ENCODE peak calls at places on chromosomes 11 and 22, in ten cellular contexts. C, V, Y, K, M, I, G, W, O and R are unnamed samples.

GRCh38 chr22:19981171-19981960 is 35.3 kb downstream of the ARVCF start:
- DNase-seq in K (no peak), G (peak; percentile 11), W (no peak), O (no peak), M (no peak), C (no peak), V (no peak), Y (no peak), I (no peak), R (no peak)

GRCh38 chr22:24247011-24247507 is 2.2 kb upstream of the GGT5 start:
- DNase-seq in W (no peak), I (no peak), Y (no peak), K (no peak), C (no peak), G (no peak), O (no peak), V (no peak), M (no peak), R (peak; percentile 50)

GRCh38 chr11:66869471-66869870 is 12.6 kb downstream of the LRFN4 start:
- DNase-seq in V (no peak), K (no peak), I (no peak), W (no peak), O (no peak), C (no peak), G (no peak), M (no peak), Y (no peak), R (no peak)

GRCh38 chr11:115577701-115578100 is 73.5 kb upstream of the CADM1 start:
- DNase-seq in Y (no peak), C (no peak), O (no peak), I (no peak), V (no peak), K (no peak), W (no peak), M (no peak), G (no peak), R (no peak)

GRCh38 chr22:43858156-43858895 is 4.0 kb downstream of the SULT4A1 start:
- DNase-seq in W (no peak), V (no peak), I (no peak), O (no peak), M (no peak), K (no peak), G (no peak), C (no peak), Y (no peak), R (no peak)

GRCh38 chr11:12454782-12455181 is 77.4 kb downstream of the PARVA start:
- DNase-seq in W (no peak), K (peak; percentile 38), O (no peak), G (no peak), I (no peak), Y (no peak), V (peak; percentile 34), M (no peak), C (no peak), R (peak; percentile 69)

GRCh38 chr22:30562391-30562790 is 12.1 kb downstream of the GAL3ST1 start:
- DNase-seq in C (peak; percentile 89), G (no peak), Y (no peak), I (no peak), V (no peak), O (peak; percentile 49), M (no peak), W (no peak), K (no peak), R (no peak)

GRCh38 chr11:64490562-64491216 is 100.3 kb upstream of the SLC22A12 start:
- DNase-seq in Y (no peak), I (no peak), W (peak; percentile 5), G (no peak), C (no peak), K (no peak), O (no peak), M (no peak), V (no peak), R (no peak)

GRCh38 chr11:32090774-32091370 is at the start of gene RCN1:
- DNase-seq in K (peak; percentile 88), I (no peak), V (peak; percentile 88), M (no peak), W (peak; percentile 79), Y (peak; percentile 77), C (peak; percentile 82), G (peak; percentile 72), O (peak; percentile 57), R (peak; percentile 91)

GRCh38 chr22:37103151-37103550 is 6.4 kb downstream of the TMPRSS6 start:
- DNase-seq in G (no peak), I (no peak), O (no peak), C (no peak), V (no peak), K (no peak), W (no peak), Y (no peak), M (no peak), R (no peak)

GRCh38 chr11:115409691-115410220 is 94.5 kb downstream of the CADM1 start:
- DNase-seq in W (no peak), I (no peak), Y (no peak), K (no peak), C (no peak), O (no peak), G (no peak), M (no peak), V (no peak), R (no peak)

GRCh38 chr11:113690619-113691569 is 15.2 kb downstream of the TMPRSS5 start:
- DNase-seq in I (no peak), O (peak; percentile 70), G (peak; percentile 56), C (peak; percentile 89), K (peak; percentile 62), M (no peak), Y (no peak), V (peak; percentile 88), W (no peak), R (peak; percentile 69)

GRCh38 chr22:24142831-24143230 is 38.5 kb upstream of the SUSD2 start:
- DNase-seq in O (no peak), K (no peak), W (no peak), I (no peak), Y (no peak), G (no peak), M (no peak), C (no peak), V (no peak), R (no peak)

GRCh38 chr11:95093548-95093947 is 3.9 kb downstream of the ENDOD1 start:
- DNase-seq in G (no peak), K (no peak), O (no peak), V (no peak), M (no peak), W (no peak), Y (no peak), C (no peak), I (no peak), R (no peak)
- H3K4me3 ChIP-seq in G (no peak overlapping the region), K (no peak overlapping the region), O (no peak overlapping the region), V (no peak overlapping the region), M (no peak overlapping the region), W (no peak overlapping the region), Y (no peak overlapping the region), C (peak overlapping the region; percentile 12), I (no peak overlapping the region), R (no peak overlapping the region)

GRCh38 chr11:62116458-62116857 is 7.4 kb upstream of the INCENP start:
- DNase-seq in G (no peak), I (no peak), C (no peak), W (no peak), O (no peak), K (no peak), Y (no peak), V (no peak), M (no peak), R (peak; percentile 28)
- TF ChIP-seq CTCF in G (no peak), I (no peak), C (no peak), W (no peak), O (no peak), K (no peak), Y (no peak), V (peak; percentile 7), M (no peak), R (no peak)

DNA sequence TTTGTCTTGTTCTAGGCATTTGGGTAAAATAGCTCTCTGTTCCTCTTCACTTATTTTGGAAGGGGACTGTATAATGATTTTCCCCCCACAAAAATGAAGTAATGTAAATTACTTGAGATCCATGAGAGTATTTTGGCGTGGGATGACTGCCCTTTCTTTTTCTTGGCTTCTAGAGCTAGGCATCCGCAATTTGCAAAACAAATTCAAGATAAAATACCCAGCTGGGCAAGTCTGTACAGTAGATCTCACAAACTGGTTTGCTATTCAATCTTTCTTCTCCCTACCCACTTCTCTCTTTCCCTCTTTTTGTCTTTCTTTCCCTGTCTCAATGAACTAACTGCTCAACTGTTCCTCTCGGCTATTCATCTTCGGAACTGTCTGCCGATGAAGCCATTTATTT is 75.7 kb upstream of the MTMR2 start:
- DNase-seq in I (no peak), M (no peak), G (no peak), V (no peak), O (no peak), Y (no peak), K (no peak), C (no peak), W (no peak), R (no peak)
- H3K4me3 ChIP-seq in I (no peak overlapping the region), M (no peak overlapping the region), G (no peak overlapping the region), V (peak overlapping the region; percentile 12), O (no peak overlapping the region), Y (peak overlapping the region; percentile 40), K (no peak overlapping the region), C (no peak overlapping the region), W (peak overlapping the region; percentile 11), R (no peak overlapping the region)

GRCh38 chr11:69444381-69445130 is 36.9 kb upstream of the LINC01488 start:
- DNase-seq in G (peak; percentile 74), I (no peak), W (peak; percentile 76), C (peak; percentile 93), V (peak; percentile 90), Y (peak; percentile 70), K (peak; percentile 98), M (no peak), O (no peak), R (peak; percentile 95)
- TF ChIP-seq CTCF in G (peak; percentile 31), I (no peak), W (peak; percentile 58), C (peak; percentile 84), V (peak; percentile 23), Y (peak; percentile 59), K (peak; percentile 45), M (no peak), O (peak; percentile 13), R (peak; percentile 56)

GRCh38 chr11:119419246-119419645 is 3.7 kb downstream of the THY1 start:
- DNase-seq in M (no peak), W (no peak), K (no peak), I (no peak), Y (no peak), O (no peak), C (no peak), V (no peak), G (no peak), R (no peak)
- H3K4me3 ChIP-seq in M (no peak overlapping the region), W (no peak overlapping the region), K (no peak overlapping the region), I (no peak overlapping the region), Y (no peak overlapping the region), O (no peak overlapping the region), C (no peak overlapping the region), V (no peak overlapping the region), G (no peak overlapping the region), R (no peak overlapping the region)